ENCODE peak calls at places on chromosomes 4 and X, in eight cellular contexts. R, I, G, C, Q, Y, X and H are unnamed samples.
A peak's percentile ranks its signal among the peaks of the same experiment; 100 is the strongest.

GRCh38 chr4:178090640-178091411 is 648.6 kb upstream of the AGA start:
- DNase-seq in R (no peak), I (no peak), G (no peak), C (no peak), Q (no peak), Y (no peak), X (no peak), H (peak; percentile 64)

GRCh38 chr4:48205092-48205491 is 64.5 kb downstream of the TEC start:
- DNase-seq in R (no peak), I (no peak), G (no peak), C (no peak), Q (no peak), Y (no peak), X (no peak), H (no peak)

GRCh38 chr4:70027011-70027410 is 1.2 kb upstream of the HTN3 start:
- DNase-seq in R (no peak), I (no peak), G (no peak), C (no peak), Q (no peak), Y (no peak), X (no peak), H (no peak)

GRCh38 chrX:18828832-18829404 is 121.5 kb downstream of the PPEF1 start:
- DNase-seq in R (no peak), I (peak; percentile 28), G (no peak), C (no peak), Q (no peak), Y (no peak), X (no peak), H (peak; percentile 5)

GRCh38 chr4:116539744-116540143 is 545.6 kb downstream of the TRAM1L1 start:
- DNase-seq in R (no peak), I (no peak), G (no peak), C (no peak), Q (no peak), Y (no peak), X (no peak), H (no peak)

GRCh38 chrX:17552251-17552650 is 177.3 kb downstream of the NHS start:
- DNase-seq in R (no peak), I (peak; percentile 50), G (no peak), C (no peak), Q (no peak), Y (no peak), X (no peak), H (peak; percentile 3)

GRCh38 chr4:146488495-146489174 is 33.1 kb downstream of the SLC10A7 start:
- DNase-seq in R (no peak), I (no peak), G (no peak), C (no peak), Q (no peak), Y (no peak), X (no peak), H (no peak)

GRCh38 chr4:42420120-42420519 is 22.8 kb downstream of the SHISA3 start:
- DNase-seq in R (no peak), I (no peak), G (no peak), C (no peak), Q (no peak), Y (no peak), X (no peak), H (no peak)

GRCh38 chrX:68658530-68658929 is 11.1 kb downstream of the STARD8 start:
- DNase-seq in R (no peak), I (no peak), G (no peak), C (no peak), Q (no peak), Y (no peak), X (peak; percentile 67), H (no peak)

GRCh38 chr4:172786039-172786792 is 382.4 kb upstream of the GALNT7 start:
- DNase-seq in R (peak; percentile 58), I (peak; percentile 21), G (no peak), C (no peak), Q (no peak), Y (no peak), X (peak; percentile 51), H (no peak)

GRCh38 chr4:7512946-7513345 is 78.2 kb upstream of the PSAPL1 start:
- DNase-seq in R (no peak), I (no peak), G (no peak), C (no peak), Q (no peak), Y (no peak), X (no peak), H (no peak)

GRCh38 chrX:22015144-22015750 is 16.9 kb upstream of the PHEX start:
- DNase-seq in R (no peak), I (no peak), G (no peak), C (no peak), Q (no peak), Y (no peak), X (no peak), H (peak; percentile 43)

GRCh38 chr4:39933689-39934590 is 43.8 kb downstream of the PDS5A start:
- DNase-seq in R (peak; percentile 51), I (no peak), G (no peak), C (no peak), Q (no peak), Y (no peak), X (no peak), H (no peak)

DNA sequence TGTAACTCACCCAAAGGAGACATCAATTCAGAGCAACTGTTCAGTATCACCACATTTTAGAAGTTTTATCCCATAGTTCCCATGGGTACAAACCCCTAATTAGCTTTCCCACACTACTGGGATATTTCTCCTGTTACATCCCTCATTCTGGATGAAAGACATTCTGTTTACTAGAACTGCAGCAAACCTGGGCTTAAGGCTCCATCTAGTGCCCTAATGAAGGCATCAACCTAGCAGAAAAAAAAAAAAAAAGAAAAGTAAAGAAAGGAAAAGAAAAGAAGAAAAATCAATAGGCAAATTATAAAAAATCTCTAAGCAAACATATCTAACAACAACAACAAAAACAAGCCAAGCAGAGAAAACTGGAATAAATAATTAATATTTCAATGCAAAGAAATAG is 133.7 kb upstream of the CPXCR1 start:
- DNase-seq in R (peak; percentile 22), I (no peak), G (no peak), C (no peak), Q (no peak), Y (no peak), X (no peak), H (no peak)
- H3K9me3 ChIP-seq in R (no peaks in the 10 kb centered on the region), I (no peaks in the 10 kb centered on the region), G (no peaks in the 10 kb centered on the region), C (no peaks in the 10 kb centered on the region), Q (no peaks in the 10 kb centered on the region), Y (no peaks in the 10 kb centered on the region), X (no peaks in the 10 kb centered on the region), H (no peaks in the 10 kb centered on the region)

DNA sequence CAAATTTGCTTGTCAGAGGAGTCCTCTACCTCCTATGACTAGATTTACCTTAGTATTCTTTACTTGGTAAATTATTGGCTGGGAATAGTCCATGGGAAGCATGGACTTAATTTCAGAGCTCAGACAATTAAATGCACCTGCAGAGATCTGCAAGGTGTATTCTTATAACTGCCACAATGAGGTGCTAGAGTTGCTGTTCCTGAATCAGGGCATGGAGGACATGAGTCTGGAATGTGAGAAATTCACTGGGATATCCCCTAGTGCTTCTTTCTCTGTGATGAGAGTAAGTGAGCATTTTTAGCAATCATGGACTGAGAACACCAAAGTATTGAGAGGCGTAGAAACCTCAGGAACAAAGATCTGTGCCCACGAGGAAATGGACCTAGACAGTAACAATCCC is 32.9 kb upstream of the GRID2 start:
- DNase-seq in R (no peak), I (no peak), G (no peak), C (no peak), Q (peak; percentile 10), Y (no peak), X (no peak), H (no peak)
- H3K4me3 ChIP-seq in R (no peak overlapping the region), I (no peak overlapping the region), G (no peak overlapping the region), C (no peak overlapping the region), Q (no peak overlapping the region), Y (no peak overlapping the region), X (no peak overlapping the region), H (no peak overlapping the region)

GRCh38 chr4:2637956-2638552 is 101.6 kb downstream of the FAM193A start:
- DNase-seq in R (no peak), I (no peak), G (no peak), C (no peak), Q (no peak), Y (no peak), X (no peak), H (no peak)

GRCh38 chr4:2634014-2634413 is 97.6 kb downstream of the FAM193A start:
- DNase-seq in R (no peak), I (no peak), G (no peak), C (no peak), Q (no peak), Y (no peak), X (no peak), H (no peak)

GRCh38 chr4:2630556-2631273 is 94.3 kb downstream of the FAM193A start:
- DNase-seq in R (no peak), I (no peak), G (no peak), C (no peak), Q (peak; percentile 8), Y (no peak), X (no peak), H (no peak)

GRCh38 chr4:2638730-2639129 is 102.3 kb downstream of the FAM193A start:
- DNase-seq in R (no peak), I (no peak), G (no peak), C (no peak), Q (no peak), Y (no peak), X (no peak), H (no peak)

DNA sequence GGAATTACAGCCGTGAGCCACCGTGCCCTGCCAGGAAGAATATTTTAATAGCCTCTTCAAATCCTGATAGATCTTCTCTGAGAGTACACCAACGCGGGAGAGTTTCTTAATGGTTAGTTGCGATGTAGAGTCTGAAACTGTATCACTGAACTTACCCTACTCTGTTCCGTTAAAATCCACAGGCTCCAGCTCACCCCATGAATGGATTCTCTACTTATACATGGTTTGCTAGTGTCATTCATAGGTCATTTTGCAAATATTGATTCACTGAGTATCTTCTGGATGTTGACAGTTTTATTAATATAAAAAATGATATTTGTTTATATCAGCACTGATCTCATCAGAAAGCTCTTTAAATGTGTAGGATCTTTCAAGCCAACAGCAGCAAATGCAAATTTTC is 99.9 kb downstream of the FAM193A start:
- DNase-seq in R (no peak), I (no peak), G (no peak), C (no peak), Q (no peak), Y (no peak), X (no peak), H (no peak)
- H3K36me3 ChIP-seq in R (peaks cover 76% of the 10 kb centered on the region), I (peaks cover 15% of the 10 kb centered on the region), G (peaks cover 54% of the 10 kb centered on the region), C (no peaks in the 10 kb centered on the region), Q (peaks cover 10% of the 10 kb centered on the region), Y (peaks cover 47% of the 10 kb centered on the region), X (peaks cover 6% of the 10 kb centered on the region), H (peaks cover 10% of the 10 kb centered on the region)

DNA sequence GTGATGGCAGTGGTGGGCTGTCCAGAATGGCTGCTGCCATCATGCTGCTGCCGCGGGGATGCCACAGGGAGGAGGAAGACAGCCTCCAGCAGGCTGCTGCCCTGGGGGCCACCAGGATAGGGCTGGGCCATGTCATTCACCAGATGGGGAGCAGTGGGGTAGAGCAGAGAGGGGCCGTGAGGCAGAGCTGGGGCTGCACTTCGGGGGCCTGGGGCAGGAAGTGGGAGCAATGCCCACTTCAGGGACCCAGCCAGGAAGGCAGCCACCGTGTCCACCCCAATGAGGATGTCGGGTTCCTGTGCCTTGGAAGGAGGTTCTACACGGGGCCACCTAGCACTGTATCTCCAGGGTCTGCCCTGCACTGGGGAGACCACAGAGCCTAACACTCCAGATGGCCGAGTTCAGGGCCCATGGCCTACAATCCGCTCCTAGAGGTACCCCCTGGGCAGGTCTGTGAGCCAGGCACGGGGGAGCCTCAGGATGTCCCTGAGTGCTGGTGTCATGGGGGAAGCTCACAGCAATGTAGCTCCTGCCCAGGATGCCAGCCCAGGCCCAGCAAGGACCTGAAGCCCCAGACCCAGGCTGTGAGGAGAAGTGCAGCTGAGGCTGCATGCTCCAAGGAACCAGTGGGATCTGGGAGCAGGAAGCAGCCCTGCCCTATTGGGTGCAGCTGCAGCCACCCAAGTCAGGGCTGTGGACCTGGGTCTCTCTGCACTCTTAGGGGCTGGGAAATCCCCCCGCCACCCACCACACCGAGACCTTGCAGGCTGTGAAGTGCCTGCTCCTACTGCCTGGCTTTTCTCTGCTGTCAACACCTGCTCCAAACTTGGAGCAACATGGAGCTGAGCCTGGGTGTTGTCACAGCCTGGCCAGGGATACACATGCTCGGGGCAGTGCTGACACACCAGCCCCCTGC is 140.3 kb downstream of the PDHA2 start:
- DNase-seq in R (no peak), I (no peak), G (no peak), C (no peak), Q (no peak), Y (no peak), X (no peak), H (no peak)
- H3K9me3 ChIP-seq in R (peaks cover 3% of the 10 kb centered on the region), I (peaks cover 6% of the 10 kb centered on the region), G (no peaks in the 10 kb centered on the region), C (peaks cover 8% of the 10 kb centered on the region), Q (no peaks in the 10 kb centered on the region), Y (no peaks in the 10 kb centered on the region), X (no peaks in the 10 kb centered on the region), H (no peaks in the 10 kb centered on the region)